ENCODE peak calls at places on chromosome 1, in nine cellular contexts. H is sigmoid colon, N is transverse colon, C is gastrocnemius medialis, J is adrenal gland, A is ovary, S is suprapubic skin, E is heart left ventricle, Q is HCT116. P is an unnamed sample.

GRCh38 chr1:115308969-115309368 is 29.1 kb downstream of the NGF start:
- DNase-seq in H (no peak), N (no peak), C (no peak), J (no peak), A (no peak), S (no peak), E (no peak), Q (no peak), P (no peak)

GRCh38 chr1:35691080-35691479 is 27.6 kb downstream of the C1orf216 start:
- DNase-seq in H (no peak), N (no peak), C (no peak), J (no peak), A (no peak), S (no peak), E (no peak), Q (no peak), P (no peak)

GRCh38 chr1:206578959-206579358 is 33.3 kb downstream of the EIF2D start:
- DNase-seq in H (no peak), N (no peak), C (no peak), J (no peak), A (no peak), S (no peak), E (no peak), Q (no peak), P (no peak)

GRCh38 chr1:7048395-7048794 is 263.1 kb downstream of the CAMTA1 start:
- DNase-seq in H (no peak), N (no peak), C (no peak), J (no peak), A (no peak), S (no peak), E (no peak), Q (no peak), P (no peak)

GRCh38 chr1:7026188-7026587 is 240.9 kb downstream of the CAMTA1 start:
- DNase-seq in H (no peak), N (no peak), C (no peak), J (no peak), A (no peak), S (no peak), E (no peak), Q (no peak), P (no peak)

GRCh38 chr1:224259986-224260385 is 70.0 kb downstream of the NVL start:
- DNase-seq in H (no peak), N (no peak), C (no peak), J (no peak), A (no peak), S (no peak), E (no peak), Q (no peak), P (no peak)

GRCh38 chr1:220457982-220458381 is 70.0 kb upstream of the MARK1 start:
- DNase-seq in H (no peak), N (no peak), C (no peak), J (no peak), A (no peak), S (no peak), E (no peak), Q (no peak), P (no peak)

GRCh38 chr1:27418786-27419185 is 26.4 kb downstream of the GPR3 start:
- DNase-seq in H (no peak), N (no peak), C (no peak), J (no peak), A (no peak), S (no peak), E (no peak), Q (no peak), P (no peak)

DNA sequence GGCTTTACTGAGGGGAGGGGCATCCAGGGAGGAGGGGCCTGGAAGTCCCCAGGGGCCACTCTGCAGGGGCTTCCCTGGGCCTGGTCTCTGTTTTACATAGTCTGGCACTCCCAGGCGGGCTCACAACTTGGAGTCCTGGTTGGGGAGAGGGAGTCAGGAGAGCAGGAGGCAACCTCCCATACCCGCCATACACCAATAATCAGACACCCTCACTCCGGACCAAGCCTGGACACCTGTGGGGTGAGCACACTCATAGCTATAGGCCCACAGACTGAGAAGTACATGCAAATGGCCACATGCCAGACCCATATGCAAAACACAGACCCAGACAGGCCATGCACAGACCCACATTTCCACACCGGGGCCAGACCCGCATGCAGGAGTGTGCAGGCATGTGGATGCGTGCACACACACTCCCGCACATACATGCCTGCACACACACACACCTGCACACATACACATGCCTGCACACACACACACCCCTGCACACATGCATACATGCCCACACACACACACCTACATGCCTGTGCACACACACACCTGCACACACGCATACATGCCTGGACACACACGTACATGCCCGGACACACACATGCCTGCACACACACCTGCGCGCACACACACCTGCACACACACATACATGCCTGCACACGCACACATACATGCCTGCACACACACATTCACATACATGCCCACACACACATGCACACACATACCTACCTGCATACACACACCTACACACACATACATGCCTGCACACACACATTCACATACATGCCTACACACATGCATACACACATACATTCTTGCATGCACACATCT is 89.5 kb upstream of the RUNX3 start:
- DNase-seq in H (no peak), N (peak; percentile 54), C (no peak), J (no peak), A (no peak), S (no peak), E (no peak), Q (no peak), P (no peak)
- TF ChIP-seq POLR2A in H (no peak), N (no peak), C (no peak), J (no peak), A (no peak), S (no peak), E (no peak), Q (no peak), P (no peak)

DNA sequence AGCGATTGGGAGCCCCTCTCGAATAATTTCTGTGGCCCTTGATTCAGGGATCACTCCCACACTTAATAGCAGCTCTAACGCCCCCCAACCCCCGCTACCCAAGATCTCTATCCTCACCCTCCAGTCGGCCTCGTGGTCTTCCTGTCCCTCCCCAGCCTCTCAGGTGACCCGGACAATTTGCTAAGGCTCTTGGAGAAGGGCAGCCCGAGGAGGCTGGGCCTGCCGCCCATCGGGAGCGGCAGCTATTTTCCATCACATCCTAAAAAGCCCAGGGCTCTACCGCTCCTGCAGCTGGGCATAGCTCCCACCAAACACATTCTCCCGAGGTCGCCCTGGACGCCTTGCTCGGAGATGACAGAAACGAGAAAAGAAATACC is 12.0 kb upstream of the PHLDA3 start:
- DNase-seq in H (no peak), N (no peak), C (no peak), J (no peak), A (no peak), S (no peak), E (no peak), Q (no peak), P (no peak)
- H3K4me1 ChIP-seq in H (peaks cover 44% of the 10 kb centered on the region), N (peaks cover 11% of the 10 kb centered on the region), C (peaks cover 17% of the 10 kb centered on the region), J (peaks cover 13% of the 10 kb centered on the region), A (no peaks in the 10 kb centered on the region), S (peaks cover 60% of the 10 kb centered on the region), E (peaks cover 5% of the 10 kb centered on the region), Q (peaks cover 23% of the 10 kb centered on the region), P (peaks cover 5% of the 10 kb centered on the region)

GRCh38 chr1:151294748-151295462 is 12.8 kb downstream of the ZNF687 start:
- DNase-seq in H (no peak), N (no peak), C (no peak), J (no peak), A (no peak), S (no peak), E (no peak), Q (no peak), P (no peak)

GRCh38 chr1:151292207-151293030 is 10.3 kb downstream of the ZNF687 start:
- DNase-seq in H (no peak), N (no peak), C (no peak), J (no peak), A (no peak), S (no peak), E (no peak), Q (no peak), P (no peak)

GRCh38 chr1:151289991-151290708 is 8.1 kb downstream of the ZNF687 start:
- DNase-seq in H (no peak), N (no peak), C (no peak), J (no peak), A (no peak), S (no peak), E (no peak), Q (no peak), P (no peak)

GRCh38 chr1:151290709-151291303 is 8.7 kb downstream of the ZNF687 start:
- DNase-seq in H (no peak), N (no peak), C (no peak), J (peak; percentile 59), A (no peak), S (no peak), E (no peak), Q (no peak), P (no peak)

GRCh38 chr1:151293093-151293492 is 11.0 kb downstream of the ZNF687 start:
- DNase-seq in H (no peak), N (no peak), C (no peak), J (no peak), A (no peak), S (no peak), E (no peak), Q (no peak), P (no peak)
- TF ChIP-seq POLR2A in H (no peak), N (no peak), C (no peak), J (no peak), A (no peak), S (no peak), E (no peak), Q (no peak), P (no peak)

GRCh38 chr1:204088596-204088995 is 15.7 kb downstream of the SOX13 start:
- DNase-seq in H (no peak), N (no peak), C (no peak), J (no peak), A (no peak), S (no peak), E (no peak), Q (no peak), P (no peak)

GRCh38 chr1:204087181-204087892 is 14.4 kb downstream of the SOX13 start:
- DNase-seq in H (no peak), N (no peak), C (no peak), J (no peak), A (no peak), S (no peak), E (no peak), Q (no peak), P (no peak)

GRCh38 chr1:204087893-204088528 is 15.1 kb downstream of the SOX13 start:
- DNase-seq in H (peak; percentile 94), N (peak; percentile 48), C (no peak), J (peak; percentile 78), A (peak; percentile 48), S (no peak), E (no peak), Q (no peak), P (peak; percentile 78)

GRCh38 chr1:204091066-204091465 is 18.2 kb downstream of the SOX13 start:
- DNase-seq in H (no peak), N (no peak), C (no peak), J (no peak), A (no peak), S (no peak), E (no peak), Q (no peak), P (no peak)

DNA sequence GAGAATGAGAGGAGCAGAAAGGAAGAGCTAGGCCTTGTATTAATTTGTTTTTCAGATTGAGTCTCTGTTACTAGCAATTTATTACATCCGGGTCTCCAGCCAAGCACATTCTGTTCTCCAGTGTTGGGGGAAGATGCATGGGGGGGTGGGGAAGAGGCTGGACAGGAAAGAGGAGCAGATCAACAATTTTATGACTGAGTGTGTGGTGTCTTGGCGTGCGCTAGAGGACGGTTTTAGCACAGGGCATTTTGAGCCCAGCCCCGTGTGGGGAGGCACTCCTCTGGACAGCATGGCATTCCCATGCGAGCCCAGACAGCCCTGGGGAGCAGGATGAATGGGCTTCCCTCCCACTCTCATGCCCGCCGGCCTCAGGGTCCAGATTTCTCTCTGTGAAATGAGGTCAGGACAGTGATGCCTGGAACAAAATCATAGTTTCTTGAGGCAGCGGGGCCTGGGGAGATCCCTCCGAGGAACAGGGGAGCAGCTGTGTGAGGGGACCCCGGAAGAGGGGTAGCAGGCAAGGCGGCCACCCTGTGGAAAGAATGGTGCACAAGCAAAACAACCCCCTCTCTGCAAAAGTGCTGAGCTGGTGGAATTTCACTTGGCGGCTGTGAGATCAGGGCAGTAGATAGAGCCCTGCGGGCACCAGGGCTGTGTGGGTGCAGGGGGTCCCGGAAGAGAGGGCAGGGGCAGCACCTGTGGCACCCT is 16.3 kb downstream of the SOX13 start:
- DNase-seq in H (peak; percentile 97), N (peak; percentile 68), C (peak; percentile 91), J (peak; percentile 83), A (peak; percentile 61), S (no peak), E (no peak), Q (no peak), P (peak; percentile 71)
- H3K4me1 ChIP-seq in H (peaks cover 91% of the 10 kb centered on the region), N (peaks cover 80% of the 10 kb centered on the region), C (peaks cover 99% of the 10 kb centered on the region), J (peaks cover 26% of the 10 kb centered on the region), A (peaks cover 22% of the 10 kb centered on the region), S (peaks cover 69% of the 10 kb centered on the region), E (peaks cover 6% of the 10 kb centered on the region), Q (peaks cover 25% of the 10 kb centered on the region), P (peaks cover 100% of the 10 kb centered on the region)

P was measured in tibial nerve.